ENCODE peak calls at places on chromosomes 11 and 22, in five cellular contexts. One of them, this sample, is unnamed.

GRCh38 chr11:67022341-67022933 is 497 bp upstream of the SYT12 start:
- DNase-seq in stimulated activated CD8-positive, alpha-beta memory T cell treated with anti-CD3 and anti-CD28 coated beads, Interleukin-12 subunit alpha, Interleukin-12 subunit beta, amount 100 ng/mL, for 4 hours: no peak
- DNase-seq in T-helper 9 cell: no peak
- DNase-seq in colonic mucosa: peak
- DNase-seq in NCI-H187: no peak
- DNase-seq in this sample: no peak

GRCh38 chr11:126335463-126335760 is 20.1 kb upstream of the ST3GAL4 start:
- DNase-seq in NCI-H187: no peak
- DNase-seq in colonic mucosa: no peak
- DNase-seq in stimulated activated CD8-positive, alpha-beta memory T cell treated with anti-CD3 and anti-CD28 coated beads, Interleukin-12 subunit alpha, Interleukin-12 subunit beta, amount 100 ng/mL, for 4 hours: no peak
- DNase-seq in T-helper 9 cell: no peak
- DNase-seq in this sample: no peak

GRCh38 chr11:59674291-59674690 is 5.5 kb upstream of the PATL1 start:
- DNase-seq in T-helper 9 cell: no peak
- DNase-seq in colonic mucosa: no peak
- DNase-seq in NCI-H187: no peak
- DNase-seq in stimulated activated CD8-positive, alpha-beta memory T cell treated with anti-CD3 and anti-CD28 coated beads, Interleukin-12 subunit alpha, Interleukin-12 subunit beta, amount 100 ng/mL, for 4 hours: no peak
- DNase-seq in this sample: no peak

GRCh38 chr11:88175004-88175706 is at the start of gene RAB38:
- DNase-seq in T-helper 9 cell: no peak
- DNase-seq in colonic mucosa: peak
- DNase-seq in NCI-H187: peak
- DNase-seq in stimulated activated CD8-positive, alpha-beta memory T cell treated with anti-CD3 and anti-CD28 coated beads, Interleukin-12 subunit alpha, Interleukin-12 subunit beta, amount 100 ng/mL, for 4 hours: peak
- DNase-seq in this sample: peak

GRCh38 chr11:2933376-2934056 is 4.3 kb upstream of the PHLDA2 start:
- DNase-seq in NCI-H187: no peak
- DNase-seq in stimulated activated CD8-positive, alpha-beta memory T cell treated with anti-CD3 and anti-CD28 coated beads, Interleukin-12 subunit alpha, Interleukin-12 subunit beta, amount 100 ng/mL, for 4 hours: no peak
- DNase-seq in T-helper 9 cell: peak
- DNase-seq in colonic mucosa: peak
- DNase-seq in this sample: peak

GRCh38 chr22:23211622-23212021 is 31.3 kb downstream of the BCR start:
- DNase-seq in NCI-H187: no peak
- DNase-seq in T-helper 9 cell: no peak
- DNase-seq in colonic mucosa: no peak
- DNase-seq in stimulated activated CD8-positive, alpha-beta memory T cell treated with anti-CD3 and anti-CD28 coated beads, Interleukin-12 subunit alpha, Interleukin-12 subunit beta, amount 100 ng/mL, for 4 hours: no peak
- DNase-seq in this sample: no peak

GRCh38 chr11:28674432-28675076 is 566.4 kb downstream of the METTL15 start:
- DNase-seq in colonic mucosa: no peak
- DNase-seq in stimulated activated CD8-positive, alpha-beta memory T cell treated with anti-CD3 and anti-CD28 coated beads, Interleukin-12 subunit alpha, Interleukin-12 subunit beta, amount 100 ng/mL, for 4 hours: no peak
- DNase-seq in T-helper 9 cell: no peak
- DNase-seq in NCI-H187: no peak
- DNase-seq in this sample: no peak

GRCh38 chr11:93545566-93545965 is 2.4 kb upstream of the SMCO4 start:
- DNase-seq in colonic mucosa: no peak
- DNase-seq in NCI-H187: no peak
- DNase-seq in T-helper 9 cell: no peak
- DNase-seq in stimulated activated CD8-positive, alpha-beta memory T cell treated with anti-CD3 and anti-CD28 coated beads, Interleukin-12 subunit alpha, Interleukin-12 subunit beta, amount 100 ng/mL, for 4 hours: no peak
- DNase-seq in this sample: no peak

GRCh38 chr11:66981976-66982578 is 7.0 kb downstream of the C11orf86 start:
- DNase-seq in stimulated activated CD8-positive, alpha-beta memory T cell treated with anti-CD3 and anti-CD28 coated beads, Interleukin-12 subunit alpha, Interleukin-12 subunit beta, amount 100 ng/mL, for 4 hours: no peak
- DNase-seq in colonic mucosa: peak
- DNase-seq in T-helper 9 cell: no peak
- DNase-seq in NCI-H187: peak
- DNase-seq in this sample: peak

GRCh38 chr11:68120212-68121066 is 749 bp downstream of the CHKA start:
- DNase-seq in colonic mucosa: peak
- DNase-seq in stimulated activated CD8-positive, alpha-beta memory T cell treated with anti-CD3 and anti-CD28 coated beads, Interleukin-12 subunit alpha, Interleukin-12 subunit beta, amount 100 ng/mL, for 4 hours: peak
- DNase-seq in T-helper 9 cell: peak
- DNase-seq in NCI-H187: no peak
- DNase-seq in this sample: peak

GRCh38 chr11:112834277-112834755 is 126.9 kb upstream of the NCAM1 start:
- DNase-seq in T-helper 9 cell: no peak
- DNase-seq in NCI-H187: no peak
- DNase-seq in colonic mucosa: no peak
- DNase-seq in stimulated activated CD8-positive, alpha-beta memory T cell treated with anti-CD3 and anti-CD28 coated beads, Interleukin-12 subunit alpha, Interleukin-12 subunit beta, amount 100 ng/mL, for 4 hours: no peak
- DNase-seq in this sample: peak

GRCh38 chr11:46719048-46719542 is at the start of gene F2:
- DNase-seq in colonic mucosa: no peak
- DNase-seq in T-helper 9 cell: no peak
- DNase-seq in NCI-H187: no peak
- DNase-seq in stimulated activated CD8-positive, alpha-beta memory T cell treated with anti-CD3 and anti-CD28 coated beads, Interleukin-12 subunit alpha, Interleukin-12 subunit beta, amount 100 ng/mL, for 4 hours: no peak
- DNase-seq in this sample: peak

GRCh38 chr22:47710135-47710534 is 947.7 kb downstream of the TBC1D22A start:
- DNase-seq in colonic mucosa: no peak
- DNase-seq in stimulated activated CD8-positive, alpha-beta memory T cell treated with anti-CD3 and anti-CD28 coated beads, Interleukin-12 subunit alpha, Interleukin-12 subunit beta, amount 100 ng/mL, for 4 hours: no peak
- DNase-seq in T-helper 9 cell: no peak
- DNase-seq in NCI-H187: no peak
- DNase-seq in this sample: no peak

GRCh38 chr11:68546555-68546954 is 86.0 kb downstream of the PPP6R3 start:
- DNase-seq in T-helper 9 cell: no peak
- DNase-seq in NCI-H187: no peak
- DNase-seq in colonic mucosa: no peak
- DNase-seq in stimulated activated CD8-positive, alpha-beta memory T cell treated with anti-CD3 and anti-CD28 coated beads, Interleukin-12 subunit alpha, Interleukin-12 subunit beta, amount 100 ng/mL, for 4 hours: no peak
- DNase-seq in this sample: no peak

GRCh38 chr11:16809901-16810668 is 71.6 kb downstream of the C11orf58 start:
- DNase-seq in T-helper 9 cell: no peak
- DNase-seq in colonic mucosa: no peak
- DNase-seq in NCI-H187: no peak
- DNase-seq in stimulated activated CD8-positive, alpha-beta memory T cell treated with anti-CD3 and anti-CD28 coated beads, Interleukin-12 subunit alpha, Interleukin-12 subunit beta, amount 100 ng/mL, for 4 hours: no peak
- DNase-seq in this sample: no peak

GRCh38 chr11:638616-639323 is 1.7 kb downstream of the DRD4 start:
- DNase-seq in stimulated activated CD8-positive, alpha-beta memory T cell treated with anti-CD3 and anti-CD28 coated beads, Interleukin-12 subunit alpha, Interleukin-12 subunit beta, amount 100 ng/mL, for 4 hours: no peak
- DNase-seq in T-helper 9 cell: no peak
- DNase-seq in colonic mucosa: no peak
- DNase-seq in NCI-H187: no peak
- DNase-seq in this sample: no peak

GRCh38 chr11:94739331-94739730 is 28.8 kb upstream of the AMOTL1 start:
- DNase-seq in T-helper 9 cell: no peak
- DNase-seq in NCI-H187: no peak
- DNase-seq in stimulated activated CD8-positive, alpha-beta memory T cell treated with anti-CD3 and anti-CD28 coated beads, Interleukin-12 subunit alpha, Interleukin-12 subunit beta, amount 100 ng/mL, for 4 hours: no peak
- DNase-seq in colonic mucosa: no peak
- DNase-seq in this sample: no peak

GRCh38 chr11:71184421-71185210 is 67.8 kb downstream of the SHANK2 start:
- DNase-seq in T-helper 9 cell: no peak
- DNase-seq in stimulated activated CD8-positive, alpha-beta memory T cell treated with anti-CD3 and anti-CD28 coated beads, Interleukin-12 subunit alpha, Interleukin-12 subunit beta, amount 100 ng/mL, for 4 hours: no peak
- DNase-seq in NCI-H187: no peak
- DNase-seq in colonic mucosa: no peak
- DNase-seq in this sample: no peak

GRCh38 chr11:28729339-28729738 is 621.2 kb downstream of the METTL15 start:
- DNase-seq in NCI-H187: no peak
- DNase-seq in stimulated activated CD8-positive, alpha-beta memory T cell treated with anti-CD3 and anti-CD28 coated beads, Interleukin-12 subunit alpha, Interleukin-12 subunit beta, amount 100 ng/mL, for 4 hours: no peak
- DNase-seq in T-helper 9 cell: no peak
- DNase-seq in colonic mucosa: no peak
- DNase-seq in this sample: no peak

GRCh38 chr11:85750646-85751045 is 60.3 kb downstream of the SYTL2 start:
- DNase-seq in stimulated activated CD8-positive, alpha-beta memory T cell treated with anti-CD3 and anti-CD28 coated beads, Interleukin-12 subunit alpha, Interleukin-12 subunit beta, amount 100 ng/mL, for 4 hours: no peak
- DNase-seq in NCI-H187: no peak
- DNase-seq in T-helper 9 cell: no peak
- DNase-seq in colonic mucosa: no peak
- DNase-seq in this sample: no peak

GRCh38 chr22:44245867-44246266 is 65.1 kb downstream of the PARVG start:
- DNase-seq in T-helper 9 cell: no peak
- DNase-seq in NCI-H187: no peak
- DNase-seq in colonic mucosa: no peak
- DNase-seq in stimulated activated CD8-positive, alpha-beta memory T cell treated with anti-CD3 and anti-CD28 coated beads, Interleukin-12 subunit alpha, Interleukin-12 subunit beta, amount 100 ng/mL, for 4 hours: no peak
- DNase-seq in this sample: peak

This sample was measured in mucosa of gallbladder.